ENCODE peak calls at places on chromosomes 11 and 22, in ten cellular contexts. G, O, L, M, V, U, X, T, I and N are unnamed samples.

GRCh38 chr22:36833073-36833472 is 16.2 kb upstream of the PVALB start:
- DNase-seq in G (no peak), O (no peak), L (no peak), M (no peak), V (no peak), U (no peak), X (no peak), T (no peak), I (no peak), N (no peak)

GRCh38 chr22:41775976-41776375 is 24.5 kb upstream of the CCDC134 start:
- DNase-seq in G (no peak), O (no peak), L (no peak), M (no peak), V (no peak), U (no peak), X (no peak), T (no peak), I (no peak), N (no peak)

GRCh38 chr22:32042924-32043323 is at the start of gene SLC5A1:
- DNase-seq in G (no peak), O (no peak), L (no peak), M (no peak), V (no peak), U (no peak), X (no peak), T (no peak), I (no peak), N (no peak)

GRCh38 chr11:73622920-73623593 is 23.3 kb upstream of the PLEKHB1 start:
- DNase-seq in G (no peak), O (no peak), L (no peak), M (no peak), V (no peak), U (no peak), X (no peak), T (no peak), I (no peak), N (no peak)

GRCh38 chr11:96466607-96467006 is 76.8 kb downstream of the JRKL start:
- DNase-seq in G (no peak), O (no peak), L (no peak), M (no peak), V (no peak), U (no peak), X (no peak), T (no peak), I (no peak), N (no peak)

GRCh38 chr11:131685206-131685605 is 314.8 kb downstream of the NTM start:
- DNase-seq in G (no peak), O (no peak), L (no peak), M (no peak), V (no peak), U (no peak), X (no peak), T (no peak), I (no peak), N (no peak)

GRCh38 chr22:19220867-19221266 is 42.3 kb upstream of the SLC25A1 start:
- DNase-seq in G (no peak), O (no peak), L (no peak), M (no peak), V (no peak), U (no peak), X (no peak), T (no peak), I (no peak), N (no peak)

GRCh38 chr11:44903035-44903434 is 47.6 kb downstream of the TP53I11 start:
- DNase-seq in G (no peak), O (no peak), L (no peak), M (no peak), V (no peak), U (no peak), X (no peak), T (no peak), I (no peak), N (no peak)

GRCh38 chr22:26890870-26891269 is 233.5 kb downstream of the MIAT start:
- DNase-seq in G (no peak), O (no peak), L (no peak), M (no peak), V (no peak), U (no peak), X (no peak), T (no peak), I (no peak), N (no peak)

GRCh38 chr11:118635237-118635591 is 27.8 kb downstream of the PHLDB1 start:
- DNase-seq in G (no peak), O (no peak), L (peak; percentile 18), M (no peak), V (no peak), U (no peak), X (no peak), T (no peak), I (no peak), N (no peak)

GRCh38 chr11:613369-613968 is 2.3 kb downstream of the IRF7 start:
- DNase-seq in G (peak; percentile 88), O (peak; percentile 38), L (peak; percentile 85), M (peak; percentile 89), V (peak; percentile 76), U (peak; percentile 36), X (peak; percentile 65), T (no peak), I (peak; percentile 54), N (peak; percentile 48)

GRCh38 chr11:130771708-130772107 is 144.6 kb downstream of the SNX19 start:
- DNase-seq in G (no peak), O (peak; percentile 60), L (no peak), M (no peak), V (peak; percentile 52), U (peak; percentile 92), X (no peak), T (peak; percentile 46), I (no peak), N (peak; percentile 17)

GRCh38 chr11:18046116-18046777 is at the start of gene TPH1:
- DNase-seq in G (peak; percentile 84), O (peak; percentile 33), L (no peak), M (peak; percentile 54), V (peak; percentile 27), U (peak; percentile 7), X (no peak), T (peak; percentile 36), I (peak; percentile 64), N (peak; percentile 20)

GRCh38 chr11:35214792-35215193 is 75.8 kb downstream of the CD44 start:
- DNase-seq in G (no peak), O (peak; percentile 86), L (no peak), M (no peak), V (peak; percentile 99), U (peak; percentile 91), X (no peak), T (peak; percentile 97), I (peak; percentile 94), N (peak; percentile 85)

GRCh38 chr11:30826911-30827310 is 240.8 kb upstream of the MPPED2 start:
- DNase-seq in G (no peak), O (no peak), L (no peak), M (no peak), V (no peak), U (no peak), X (no peak), T (no peak), I (no peak), N (no peak)

GRCh38 chr11:81658722-81659121 is 1074.9 kb downstream of the FAM181B start:
- DNase-seq in G (peak; percentile 10), O (peak; percentile 41), L (no peak), M (no peak), V (peak; percentile 63), U (peak; percentile 9), X (no peak), T (peak; percentile 9), I (peak; percentile 44), N (peak; percentile 16)
- TF ChIP-seq CTCF in G (peak; percentile 58), O (peak; percentile 61), L (peak; percentile 15), M (no peak), V (peak; percentile 69), U (peak; percentile 49), X (no peak), T (peak; percentile 41), I (peak; percentile 63), N (peak; percentile 31)

GRCh38 chr11:123559418-123559817 is 95.0 kb downstream of the SCN3B start:
- DNase-seq in G (no peak), O (peak; percentile 14), L (no peak), M (no peak), V (peak; percentile 59), U (peak; percentile 39), X (no peak), T (peak; percentile 36), I (no peak), N (no peak)

GRCh38 chr11:123558536-123559315 is 95.7 kb downstream of the SCN3B start:
- DNase-seq in G (no peak), O (no peak), L (no peak), M (no peak), V (no peak), U (no peak), X (no peak), T (no peak), I (no peak), N (no peak)

GRCh38 chr11:123562166-123562565 is 92.3 kb downstream of the SCN3B start:
- DNase-seq in G (no peak), O (no peak), L (no peak), M (no peak), V (no peak), U (no peak), X (no peak), T (no peak), I (no peak), N (no peak)

GRCh38 chr11:123561046-123561781 is 93.2 kb downstream of the SCN3B start:
- DNase-seq in G (peak; percentile 83), O (no peak), L (peak; percentile 8), M (no peak), V (peak; percentile 50), U (peak; percentile 40), X (no peak), T (peak; percentile 56), I (peak; percentile 31), N (peak; percentile 78)

GRCh38 chr11:123560001-123560400 is 94.4 kb downstream of the SCN3B start:
- DNase-seq in G (peak; percentile 72), O (peak; percentile 46), L (no peak), M (peak; percentile 81), V (peak; percentile 79), U (peak; percentile 93), X (no peak), T (peak; percentile 88), I (peak; percentile 57), N (peak; percentile 72)
- H3K4me3 ChIP-seq in G (no peak overlapping the region), O (peak overlapping the region; percentile 6), L (no peak overlapping the region), M (peak overlapping the region; percentile 62), V (peak overlapping the region; percentile 59), U (peak overlapping the region; percentile 61), X (peak overlapping the region; percentile 5), T (peak overlapping the region; percentile 31), I (peak overlapping the region; percentile 39), N (peak overlapping the region; percentile 16)

DNA sequence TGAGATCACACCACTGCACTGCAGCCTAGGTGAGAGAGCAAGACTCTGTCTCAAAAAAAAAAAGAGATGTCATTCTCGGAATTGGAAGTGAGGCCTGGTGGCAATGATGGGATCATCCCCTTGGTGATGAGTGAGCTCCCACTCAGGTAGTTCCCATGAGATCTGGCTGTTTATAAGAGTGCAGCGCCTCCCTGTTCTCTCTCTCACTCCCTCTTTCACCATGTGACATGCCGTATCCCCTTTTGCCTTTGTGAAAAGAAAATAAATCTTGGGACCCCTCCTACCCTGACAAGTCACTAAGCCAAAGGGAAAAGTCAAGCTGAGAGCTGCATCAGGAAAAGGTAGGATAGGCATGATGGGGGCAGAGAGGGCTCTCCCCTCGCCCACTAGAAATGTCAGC is 28.7 kb downstream of the ZNF70 start:
- DNase-seq in G (no peak), O (no peak), L (no peak), M (no peak), V (no peak), U (no peak), X (no peak), T (no peak), I (no peak), N (no peak)
- TF ChIP-seq CTCF in G (no peak), O (no peak), L (no peak), M (no peak), V (no peak), U (no peak), X (no peak), T (no peak), I (no peak), N (no peak)

GRCh38 chr11:78575478-78575877 is 814 bp upstream of the NARS2 start:
- DNase-seq in G (no peak), O (no peak), L (no peak), M (no peak), V (no peak), U (no peak), X (no peak), T (no peak), I (no peak), N (no peak)
- H3K4me3 ChIP-seq in G (peak overlapping the region; percentile 84), O (no peak overlapping the region), L (peak overlapping the region; percentile 75), M (peak overlapping the region; percentile 96), V (peak overlapping the region; percentile 90), U (peak overlapping the region; percentile 89), X (peak overlapping the region; percentile 26), T (peak overlapping the region; percentile 80), I (peak overlapping the region; percentile 93), N (peak overlapping the region; percentile 83)